ENCODE peak calls at places on chromosomes 16 and 17, in eight cellular contexts. F is tibial nerve, V is ascending aorta, E is ovary, M is SK-N-SH, Z is PC-3, I is psoas muscle, W is IMR-90. S is an unnamed sample.
A peak's percentile ranks its signal among the peaks of the same experiment; 100 is the strongest.

GRCh38 chr16:73956592-73957495 is 339.8 kb upstream of the PSMD7 start:
- DNase-seq in F (peak; percentile 72), V (no peak), E (peak; percentile 59), M (peak; percentile 65), Z (peak; percentile 64), I (no peak), W (peak; percentile 64), S (peak; percentile 43)

GRCh38 chr16:81485225-81485624 is 40.6 kb downstream of the CMIP start:
- DNase-seq in F (no peak), V (no peak), E (no peak), M (peak; percentile 68), Z (no peak), I (no peak), W (no peak), S (no peak)

GRCh38 chr17:17525956-17526355 is 29.8 kb upstream of the RASD1 start:
- DNase-seq in F (no peak), V (no peak), E (no peak), M (no peak), Z (no peak), I (peak; percentile 78), W (no peak), S (no peak)

GRCh38 chr17:61401280-61402072 is 1.8 kb downstream of the TBX2 start:
- DNase-seq in F (no peak), V (no peak), E (no peak), M (peak; percentile 73), Z (no peak), I (no peak), W (peak; percentile 54), S (no peak)

GRCh38 chr17:27237890-27238289 is 56.0 kb upstream of the WSB1 start:
- DNase-seq in F (no peak), V (no peak), E (no peak), M (no peak), Z (no peak), I (no peak), W (no peak), S (no peak)

GRCh38 chr16:81491522-81492188 is 47.0 kb downstream of the CMIP start:
- DNase-seq in F (no peak), V (no peak), E (no peak), M (no peak), Z (no peak), I (peak; percentile 8), W (peak; percentile 65), S (peak; percentile 24)

GRCh38 chr17:68322630-68323029 is 31.3 kb downstream of the ARSG start:
- DNase-seq in F (no peak), V (no peak), E (no peak), M (no peak), Z (no peak), I (no peak), W (no peak), S (no peak)

GRCh38 chr17:11467639-11468038 is 130.6 kb upstream of the DNAH9 start:
- DNase-seq in F (no peak), V (no peak), E (no peak), M (no peak), Z (no peak), I (no peak), W (no peak), S (no peak)

GRCh38 chr17:64216030-64216384 is 47.1 kb downstream of the TEX2 start:
- DNase-seq in F (no peak), V (no peak), E (no peak), M (no peak), Z (no peak), I (no peak), W (peak; percentile 69), S (no peak)

GRCh38 chr17:77441130-77441920 is 300.6 kb downstream of the SEC14L1 start:
- DNase-seq in F (no peak), V (no peak), E (no peak), M (no peak), Z (no peak), I (no peak), W (no peak), S (no peak)

GRCh38 chr17:63503330-63503685 is 19.9 kb upstream of the KCNH6 start:
- DNase-seq in F (no peak), V (no peak), E (no peak), M (no peak), Z (peak; percentile 54), I (no peak), W (no peak), S (no peak)

GRCh38 chr16:85401917-85402766 is 211.0 kb upstream of the GSE1 start:
- DNase-seq in F (no peak), V (no peak), E (peak; percentile 18), M (no peak), Z (no peak), I (peak; percentile 34), W (no peak), S (no peak)

GRCh38 chr16:80171746-80172145 is 369.0 kb upstream of the DYNLRB2 start:
- DNase-seq in F (no peak), V (no peak), E (no peak), M (no peak), Z (no peak), I (no peak), W (no peak), S (no peak)

GRCh38 chr16:22849517-22849916 is 35.6 kb downstream of the HS3ST2 start:
- DNase-seq in F (no peak), V (no peak), E (no peak), M (no peak), Z (no peak), I (no peak), W (no peak), S (no peak)

GRCh38 chr16:14119799-14120198 is 48.7 kb downstream of the MRTFB start:
- DNase-seq in F (no peak), V (no peak), E (no peak), M (no peak), Z (no peak), I (no peak), W (no peak), S (no peak)

GRCh38 chr17:34840758-34841157 is 120.5 kb downstream of the CCT6B start:
- DNase-seq in F (no peak), V (no peak), E (no peak), M (no peak), Z (no peak), I (no peak), W (no peak), S (no peak)

GRCh38 chr16:79417465-79418093 is 183.0 kb downstream of the MAF start:
- DNase-seq in F (no peak), V (no peak), E (no peak), M (no peak), Z (no peak), I (no peak), W (no peak), S (no peak)

GRCh38 chr16:414395-415169 is 10.9 kb upstream of the RAB11FIP3 start:
- DNase-seq in F (no peak), V (no peak), E (no peak), M (no peak), Z (no peak), I (no peak), W (no peak), S (peak; percentile 67)

GRCh38 chr17:78111012-78111726 is 17.4 kb downstream of the TMC6 start:
- DNase-seq in F (no peak), V (no peak), E (no peak), M (no peak), Z (no peak), I (peak; percentile 48), W (no peak), S (no peak)

DNA sequence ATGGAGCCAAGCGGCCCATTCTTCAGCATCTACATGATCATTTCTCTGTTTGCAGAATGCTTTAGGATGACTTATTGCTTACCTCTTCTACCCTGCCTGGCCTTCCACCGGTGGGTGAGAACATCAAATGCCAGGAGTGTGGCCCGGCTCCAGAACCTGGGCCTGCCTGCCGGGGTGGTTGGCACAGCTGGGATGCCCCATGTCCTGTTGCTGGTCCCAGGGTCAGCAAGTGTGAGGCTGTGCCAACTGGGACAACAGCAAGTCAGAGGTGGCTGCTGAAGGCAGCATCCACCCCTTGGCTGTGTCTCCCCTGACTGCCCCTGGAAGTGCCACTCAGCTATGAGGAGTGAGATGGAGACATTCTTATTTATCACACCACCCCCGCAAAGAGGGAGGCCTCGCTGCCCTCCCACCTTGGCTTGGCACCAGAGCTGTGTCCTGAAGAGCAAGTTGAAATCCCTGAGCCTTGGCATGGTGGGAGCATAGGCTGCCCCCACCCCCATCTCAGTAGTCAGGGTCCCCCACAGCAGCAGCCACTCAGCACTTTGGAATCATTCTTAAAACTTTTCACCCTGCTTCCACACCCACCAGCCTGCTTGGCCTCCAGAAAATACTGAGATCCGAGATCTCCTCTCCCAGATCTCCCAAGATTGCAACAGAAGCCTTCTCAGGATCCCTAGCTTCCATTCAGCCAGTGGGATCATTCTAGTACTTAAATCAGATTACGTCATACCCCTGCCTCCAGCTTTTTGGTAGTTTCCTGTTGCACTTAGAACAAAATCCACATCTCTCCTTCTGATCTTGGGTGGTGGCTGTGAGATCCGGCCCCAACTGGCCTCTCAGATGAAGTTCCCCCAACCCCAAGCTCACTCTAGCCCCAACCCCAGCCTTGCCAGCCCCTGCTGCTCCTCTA is 127.5 kb downstream of the SOCS1 start:
- DNase-seq in F (no peak), V (no peak), E (no peak), M (peak; percentile 36), Z (no peak), I (no peak), W (peak; percentile 79), S (peak; percentile 58)
- H3K4me3 ChIP-seq in F (no peak overlapping the region), V (no peak overlapping the region), E (no peak overlapping the region), M (no peak overlapping the region), Z (no peak overlapping the region), I (no peak overlapping the region), W (no peak overlapping the region), S (no peak overlapping the region)

DNA sequence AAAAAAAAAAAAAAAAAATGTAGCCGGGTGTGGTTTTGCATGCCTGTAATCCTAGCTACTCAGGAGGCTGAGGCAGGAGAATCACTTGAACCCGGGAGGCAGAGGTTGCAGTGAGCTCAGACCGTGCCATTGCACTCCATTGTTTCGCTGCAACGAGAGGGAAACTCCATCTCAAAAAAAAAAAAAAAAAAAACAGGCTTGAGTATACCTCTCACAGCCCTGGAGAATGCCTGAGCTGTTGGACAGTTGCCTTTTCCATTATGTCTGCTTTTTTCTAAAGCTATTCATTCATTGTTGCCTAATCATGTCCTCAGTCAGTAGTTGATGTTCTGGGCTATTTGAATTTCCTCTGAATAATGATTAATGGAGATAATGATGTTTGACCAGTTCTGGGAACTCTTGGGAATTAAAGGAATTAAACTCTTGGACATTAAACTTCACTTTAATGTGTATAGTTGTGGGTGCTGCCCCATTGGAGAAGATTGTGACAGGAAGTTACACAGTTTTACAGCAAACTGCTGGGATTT is 11.8 kb downstream of the HMOX2 start:
- DNase-seq in F (no peak), V (no peak), E (no peak), M (no peak), Z (no peak), I (no peak), W (peak; percentile 62), S (peak; percentile 69)
- TF ChIP-seq CTCF in F (no peak), V (no peak), E (no peak), M (no peak), Z (no peak), I (no peak), W (no peak), S (no peak)

DNA sequence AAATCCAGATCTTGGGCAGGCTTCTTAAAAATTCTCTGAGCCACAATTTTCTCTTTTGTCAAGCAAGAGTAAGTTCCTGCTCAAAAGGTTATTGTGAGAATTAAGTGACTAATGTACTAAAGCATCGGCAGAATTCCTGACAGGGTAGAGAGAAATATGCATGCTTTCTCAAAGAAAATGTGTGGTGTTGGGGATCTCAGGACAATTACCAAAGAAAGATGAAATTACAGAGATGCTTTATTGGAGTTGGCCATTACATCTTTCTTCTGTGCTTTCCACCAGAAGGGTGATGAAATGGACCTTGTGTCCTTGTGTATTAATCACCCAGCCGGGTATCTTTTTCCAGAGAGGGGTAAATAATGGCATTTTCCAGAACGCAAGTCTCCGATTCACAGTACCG is 1.7 kb upstream of the USP43 start:
- DNase-seq in F (no peak), V (no peak), E (no peak), M (no peak), Z (no peak), I (no peak), W (no peak), S (no peak)
- H3K36me3 ChIP-seq in F (no peaks in the 10 kb centered on the region), V (no peaks in the 10 kb centered on the region), E (no peaks in the 10 kb centered on the region), M (no peaks in the 10 kb centered on the region), Z (no peaks in the 10 kb centered on the region), I (no peaks in the 10 kb centered on the region), W (no peaks in the 10 kb centered on the region), S (no peaks in the 10 kb centered on the region)

GRCh38 chr16:27377666-27378485 is 24.1 kb upstream of the IL21R start:
- DNase-seq in F (no peak), V (no peak), E (no peak), M (no peak), Z (no peak), I (no peak), W (no peak), S (no peak)
- H3K4me3 ChIP-seq in F (no peak overlapping the region), V (no peak overlapping the region), E (no peak overlapping the region), M (no peak overlapping the region), Z (no peak overlapping the region), I (no peak overlapping the region), W (no peak overlapping the region), S (no peak overlapping the region)

S was measured in bronchial epithelial cell.